ENCODE peak calls at places on chromosomes 1 and 21, in seven cellular contexts. One of them, this sample, is unnamed. For H3K4me1 and H3K9me3, the result is how much of the 10 kb centered on the place peaks cover.

GRCh38 chr1:221429262-221429661 is 312.6 kb downstream of the DUSP10 start:
- DNase-seq in heart left ventricle: no peak
- DNase-seq in upper lobe of left lung: no peak
- DNase-seq in tibial nerve: no peak
- DNase-seq in CD4-positive, CD25-positive, alpha-beta regulatory T cell: no peak
- DNase-seq in H9: no peak
- DNase-seq in breast epithelium: no peak
- DNase-seq in this sample: no peak

GRCh38 chr21:34690041-34690792 is 21.4 kb downstream of the CLIC6 start:
- DNase-seq in CD4-positive, CD25-positive, alpha-beta regulatory T cell: no peak
- DNase-seq in upper lobe of left lung: no peak
- DNase-seq in heart left ventricle: no peak
- DNase-seq in breast epithelium: peak
- DNase-seq in H9: no peak
- DNase-seq in tibial nerve: no peak
- DNase-seq in this sample: no peak

GRCh38 chr1:173275496-173275895 is 68.4 kb upstream of the TNFSF4 start:
- DNase-seq in tibial nerve: no peak
- DNase-seq in breast epithelium: no peak
- DNase-seq in upper lobe of left lung: no peak
- DNase-seq in heart left ventricle: no peak
- DNase-seq in H9: no peak
- DNase-seq in CD4-positive, CD25-positive, alpha-beta regulatory T cell: no peak
- DNase-seq in this sample: no peak

GRCh38 chr1:107357381-107357780 is 216.5 kb downstream of the NTNG1 start:
- DNase-seq in CD4-positive, CD25-positive, alpha-beta regulatory T cell: no peak
- DNase-seq in breast epithelium: no peak
- DNase-seq in tibial nerve: no peak
- DNase-seq in heart left ventricle: no peak
- DNase-seq in upper lobe of left lung: no peak
- DNase-seq in H9: no peak
- DNase-seq in this sample: no peak

GRCh38 chr1:25146382-25146855 is 85.9 kb downstream of the SYF2 start:
- DNase-seq in breast epithelium: peak
- DNase-seq in heart left ventricle: no peak
- DNase-seq in CD4-positive, CD25-positive, alpha-beta regulatory T cell: no peak
- DNase-seq in upper lobe of left lung: no peak
- DNase-seq in tibial nerve: no peak
- DNase-seq in H9: no peak
- DNase-seq in this sample: no peak

GRCh38 chr21:36150192-36150711 is 6.4 kb upstream of the DOP1B start:
- DNase-seq in breast epithelium: peak
- DNase-seq in heart left ventricle: peak
- DNase-seq in H9: no peak
- DNase-seq in tibial nerve: peak
- DNase-seq in upper lobe of left lung: peak
- DNase-seq in CD4-positive, CD25-positive, alpha-beta regulatory T cell: no peak
- DNase-seq in this sample: no peak

GRCh38 chr1:223001653-223002634 is 141.1 kb downstream of the TLR5 start:
- DNase-seq in tibial nerve: no peak
- DNase-seq in breast epithelium: no peak
- DNase-seq in CD4-positive, CD25-positive, alpha-beta regulatory T cell: no peak
- DNase-seq in H9: no peak
- DNase-seq in heart left ventricle: no peak
- DNase-seq in upper lobe of left lung: no peak
- DNase-seq in this sample: no peak

GRCh38 chr1:39822146-39822545 is 33.5 kb upstream of the BMP8B start:
- DNase-seq in breast epithelium: no peak
- DNase-seq in upper lobe of left lung: no peak
- DNase-seq in CD4-positive, CD25-positive, alpha-beta regulatory T cell: no peak
- DNase-seq in tibial nerve: no peak
- DNase-seq in H9: no peak
- DNase-seq in heart left ventricle: no peak
- DNase-seq in this sample: no peak

GRCh38 chr1:170261669-170262068 is 115.9 kb downstream of the NTMT2 start:
- DNase-seq in upper lobe of left lung: no peak
- DNase-seq in H9: no peak
- DNase-seq in tibial nerve: no peak
- DNase-seq in CD4-positive, CD25-positive, alpha-beta regulatory T cell: no peak
- DNase-seq in breast epithelium: no peak
- DNase-seq in heart left ventricle: no peak
- DNase-seq in this sample: no peak

GRCh38 chr1:172980971-172981370 is 69.8 kb downstream of the TNFSF18 start:
- DNase-seq in tibial nerve: no peak
- DNase-seq in CD4-positive, CD25-positive, alpha-beta regulatory T cell: no peak
- DNase-seq in heart left ventricle: no peak
- DNase-seq in upper lobe of left lung: no peak
- DNase-seq in breast epithelium: no peak
- DNase-seq in H9: no peak
- DNase-seq in this sample: no peak

GRCh38 chr1:241598234-241598633 is 41.9 kb downstream of the CHML start:
- DNase-seq in upper lobe of left lung: no peak
- DNase-seq in CD4-positive, CD25-positive, alpha-beta regulatory T cell: no peak
- DNase-seq in H9: no peak
- DNase-seq in tibial nerve: no peak
- DNase-seq in breast epithelium: no peak
- DNase-seq in heart left ventricle: no peak
- DNase-seq in this sample: no peak

GRCh38 chr1:181318858-181319235 is 164.5 kb upstream of the CACNA1E start:
- DNase-seq in upper lobe of left lung: no peak
- DNase-seq in breast epithelium: no peak
- DNase-seq in heart left ventricle: no peak
- DNase-seq in tibial nerve: no peak
- DNase-seq in CD4-positive, CD25-positive, alpha-beta regulatory T cell: no peak
- DNase-seq in H9: peak
- DNase-seq in this sample: no peak

GRCh38 chr21:42009018-42009830 is 936 bp downstream of the ZBTB21 start:
- DNase-seq in heart left ventricle: peak
- DNase-seq in breast epithelium: peak
- DNase-seq in upper lobe of left lung: peak
- DNase-seq in H9: peak
- DNase-seq in tibial nerve: peak
- DNase-seq in CD4-positive, CD25-positive, alpha-beta regulatory T cell: peak
- DNase-seq in this sample: peak

GRCh38 chr1:184223216-184223615 is 163.6 kb upstream of the C1orf21 start:
- DNase-seq in H9: peak
- DNase-seq in tibial nerve: no peak
- DNase-seq in CD4-positive, CD25-positive, alpha-beta regulatory T cell: no peak
- DNase-seq in heart left ventricle: no peak
- DNase-seq in upper lobe of left lung: no peak
- DNase-seq in breast epithelium: no peak
- DNase-seq in this sample: no peak

GRCh38 chr1:22275211-22275610 is 132.3 kb upstream of the WNT4 start:
- DNase-seq in CD4-positive, CD25-positive, alpha-beta regulatory T cell: no peak
- DNase-seq in breast epithelium: peak
- DNase-seq in heart left ventricle: no peak
- DNase-seq in H9: no peak
- DNase-seq in upper lobe of left lung: no peak
- DNase-seq in tibial nerve: no peak
- DNase-seq in this sample: no peak

GRCh38 chr1:233614743-233615521 is 1.0 kb downstream of the KCNK1 start:
- DNase-seq in heart left ventricle: no peak
- DNase-seq in breast epithelium: peak
- DNase-seq in upper lobe of left lung: no peak
- DNase-seq in tibial nerve: no peak
- DNase-seq in H9: peak
- DNase-seq in CD4-positive, CD25-positive, alpha-beta regulatory T cell: no peak
- DNase-seq in this sample: peak

GRCh38 chr1:28056129-28056925 is 32.1 kb downstream of the EYA3 start:
- DNase-seq in breast epithelium: no peak
- DNase-seq in CD4-positive, CD25-positive, alpha-beta regulatory T cell: no peak
- DNase-seq in H9: no peak
- DNase-seq in tibial nerve: no peak
- DNase-seq in upper lobe of left lung: peak
- DNase-seq in heart left ventricle: no peak
- DNase-seq in this sample: no peak

GRCh38 chr1:19812875-19813650 is 2.0 kb downstream of the RNF186 start:
- DNase-seq in upper lobe of left lung: no peak
- DNase-seq in heart left ventricle: no peak
- DNase-seq in breast epithelium: no peak
- DNase-seq in tibial nerve: no peak
- DNase-seq in CD4-positive, CD25-positive, alpha-beta regulatory T cell: no peak
- DNase-seq in H9: no peak
- DNase-seq in this sample: peak
- H3K4me1 ChIP-seq in upper lobe of left lung: under half
- H3K4me1 ChIP-seq in heart left ventricle: under half
- H3K4me1 ChIP-seq in breast epithelium: under half
- H3K4me1 ChIP-seq in tibial nerve: under half
- H3K4me1 ChIP-seq in CD4-positive, CD25-positive, alpha-beta regulatory T cell: under half
- H3K4me1 ChIP-seq in H9: under half
- H3K4me1 ChIP-seq in this sample: under half

GRCh38 chr1:5659606-5660005 is 332.6 kb downstream of the NPHP4 start:
- DNase-seq in heart left ventricle: no peak
- DNase-seq in breast epithelium: no peak
- DNase-seq in upper lobe of left lung: no peak
- DNase-seq in H9: no peak
- DNase-seq in CD4-positive, CD25-positive, alpha-beta regulatory T cell: no peak
- DNase-seq in tibial nerve: no peak
- DNase-seq in this sample: no peak
- H3K27ac ChIP-seq in heart left ventricle: no peak
- H3K27ac ChIP-seq in breast epithelium: no peak
- H3K27ac ChIP-seq in upper lobe of left lung: no peak
- H3K27ac ChIP-seq in H9: no peak
- H3K27ac ChIP-seq in CD4-positive, CD25-positive, alpha-beta regulatory T cell: no peak
- H3K27ac ChIP-seq in tibial nerve: no peak
- H3K27ac ChIP-seq in this sample: no peak

GRCh38 chr1:111976332-111976731 is 13.1 kb downstream of the KCND3 start:
- DNase-seq in CD4-positive, CD25-positive, alpha-beta regulatory T cell: no peak
- DNase-seq in H9: no peak
- DNase-seq in heart left ventricle: no peak
- DNase-seq in breast epithelium: no peak
- DNase-seq in tibial nerve: no peak
- DNase-seq in upper lobe of left lung: no peak
- DNase-seq in this sample: no peak
- H3K9me3 ChIP-seq in CD4-positive, CD25-positive, alpha-beta regulatory T cell: under half
- H3K9me3 ChIP-seq in H9: under half
- H3K9me3 ChIP-seq in heart left ventricle: under half
- H3K9me3 ChIP-seq in breast epithelium: under half
- H3K9me3 ChIP-seq in tibial nerve: under half
- H3K9me3 ChIP-seq in upper lobe of left lung: under half
- H3K9me3 ChIP-seq in this sample: under half

DNA sequence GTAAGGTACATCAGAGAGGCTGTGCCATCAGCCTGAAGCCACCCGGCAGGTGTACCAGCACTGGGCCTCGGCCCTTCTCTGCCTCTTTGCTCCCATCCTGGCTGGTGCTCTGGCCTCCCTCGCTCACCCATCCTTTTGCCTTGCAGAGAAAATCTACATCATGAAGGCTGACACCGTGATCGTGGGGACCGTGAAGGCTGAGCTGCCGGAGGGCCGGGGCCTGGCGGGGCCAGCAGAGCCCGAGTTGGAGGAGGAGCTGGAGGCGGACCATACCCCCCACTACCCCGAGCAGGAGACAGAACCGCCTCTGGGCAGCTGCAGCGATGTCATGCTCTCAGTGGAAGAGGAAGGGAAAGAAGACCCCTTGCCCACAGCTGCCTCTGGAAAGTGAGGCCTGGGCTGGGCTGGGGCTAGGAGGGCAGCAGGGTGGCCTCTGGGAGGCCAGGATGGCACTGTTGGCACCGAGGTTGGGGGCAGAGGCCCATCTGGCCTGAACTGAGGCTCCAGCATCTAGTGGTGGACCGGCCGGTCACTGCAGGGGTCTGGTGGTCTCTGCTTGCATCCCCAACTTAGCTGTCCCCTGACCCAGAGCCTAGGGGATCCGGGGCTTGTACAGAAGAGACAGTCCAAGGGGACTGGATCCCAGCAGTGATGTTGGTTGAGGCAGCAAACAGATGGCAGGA is 24.5 kb upstream of the TNFRSF1B start:
- DNase-seq in CD4-positive, CD25-positive, alpha-beta regulatory T cell: no peak
- DNase-seq in tibial nerve: no peak
- DNase-seq in H9: no peak
- DNase-seq in breast epithelium: no peak
- DNase-seq in upper lobe of left lung: no peak
- DNase-seq in heart left ventricle: no peak
- DNase-seq in this sample: no peak
- H3K4me1 ChIP-seq in CD4-positive, CD25-positive, alpha-beta regulatory T cell: under half
- H3K4me1 ChIP-seq in tibial nerve: under half
- H3K4me1 ChIP-seq in H9: under half
- H3K4me1 ChIP-seq in breast epithelium: under half
- H3K4me1 ChIP-seq in upper lobe of left lung: under half
- H3K4me1 ChIP-seq in heart left ventricle: under half
- H3K4me1 ChIP-seq in this sample: under half

GRCh38 chr1:153614189-153614900 is 1.4 kb upstream of the S100A16 start:
- DNase-seq in H9: no peak
- DNase-seq in heart left ventricle: no peak
- DNase-seq in tibial nerve: no peak
- DNase-seq in breast epithelium: no peak
- DNase-seq in upper lobe of left lung: no peak
- DNase-seq in CD4-positive, CD25-positive, alpha-beta regulatory T cell: no peak
- DNase-seq in this sample: no peak

GRCh38 chr1:153614906-153615305 is 1.2 kb downstream of the S100A14 start:
- DNase-seq in breast epithelium: no peak
- DNase-seq in CD4-positive, CD25-positive, alpha-beta regulatory T cell: no peak
- DNase-seq in H9: no peak
- DNase-seq in heart left ventricle: no peak
- DNase-seq in upper lobe of left lung: no peak
- DNase-seq in tibial nerve: no peak
- DNase-seq in this sample: no peak

GRCh38 chr1:153612755-153613331 is at the start of gene S100A16:
- DNase-seq in breast epithelium: peak
- DNase-seq in upper lobe of left lung: peak
- DNase-seq in H9: peak
- DNase-seq in tibial nerve: peak
- DNase-seq in CD4-positive, CD25-positive, alpha-beta regulatory T cell: no peak
- DNase-seq in heart left ventricle: peak
- DNase-seq in this sample: peak

GRCh38 chr1:153612111-153612754 is 704 bp downstream of the S100A16 start:
- DNase-seq in upper lobe of left lung: no peak
- DNase-seq in CD4-positive, CD25-positive, alpha-beta regulatory T cell: no peak
- DNase-seq in heart left ventricle: no peak
- DNase-seq in H9: no peak
- DNase-seq in breast epithelium: peak
- DNase-seq in tibial nerve: no peak
- DNase-seq in this sample: no peak

DNA sequence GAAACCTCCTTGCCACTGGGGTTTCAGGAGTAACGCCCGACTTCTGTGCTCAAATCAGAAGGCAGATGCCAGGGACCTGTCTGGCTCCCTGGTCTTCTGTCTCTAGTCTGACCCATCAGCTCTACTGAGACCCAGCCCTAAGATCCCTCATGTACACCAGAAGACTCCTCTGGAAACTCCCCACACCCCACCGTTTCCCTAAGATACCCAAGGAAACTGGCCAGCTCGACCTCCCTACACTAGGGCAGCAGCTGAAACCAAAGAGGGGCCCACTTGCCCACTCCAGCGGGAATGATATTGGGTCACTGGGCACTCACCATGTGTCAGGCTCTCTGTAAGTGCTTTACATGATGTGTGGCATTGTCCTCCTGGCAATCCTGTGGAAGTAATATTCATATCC is 469 bp upstream of the S100A16 start:
- DNase-seq in heart left ventricle: no peak
- DNase-seq in tibial nerve: no peak
- DNase-seq in H9: no peak
- DNase-seq in breast epithelium: no peak
- DNase-seq in CD4-positive, CD25-positive, alpha-beta regulatory T cell: no peak
- DNase-seq in upper lobe of left lung: no peak
- DNase-seq in this sample: no peak
- H3K27ac ChIP-seq in heart left ventricle: peak
- H3K27ac ChIP-seq in tibial nerve: peak
- H3K27ac ChIP-seq in H9: no peak
- H3K27ac ChIP-seq in breast epithelium: peak
- H3K27ac ChIP-seq in CD4-positive, CD25-positive, alpha-beta regulatory T cell: no peak
- H3K27ac ChIP-seq in upper lobe of left lung: peak
- H3K27ac ChIP-seq in this sample: no peak